ENCODE peak calls at places on chromosome 22, in six cellular contexts. W is Panc1, Z is A549, I is GM23338, X is HCT116, G is K562. D is an unnamed sample.

GRCh38 chr22:46511391-46512370 is 25.7 kb downstream of the CELSR1 start:
- DNase-seq in X (no peak), Z (no peak), G (no peak), W (no peak), I (no peak), D (no peak)

GRCh38 chr22:40624770-40625169 is 11.7 kb downstream of the MRTFA start:
- DNase-seq in W (no peak), G (no peak), X (no peak), I (no peak), Z (no peak), D (no peak)

GRCh38 chr22:31676700-31677099 is 14.7 kb upstream of the PISD start:
- DNase-seq in Z (peak), G (no peak), X (peak), I (peak), W (no peak), D (peak)

GRCh38 chr22:47035443-47035881 is 273.0 kb downstream of the TBC1D22A start:
- DNase-seq in G (no peak), X (no peak), Z (no peak), W (no peak), I (no peak), D (no peak)

GRCh38 chr22:32777997-32778396 is 23.5 kb upstream of the TIMP3 start:
- DNase-seq in X (no peak), I (no peak), Z (no peak), G (no peak), W (no peak), D (no peak)

GRCh38 chr22:46976598-46976997 is 214.1 kb downstream of the TBC1D22A start:
- DNase-seq in I (no peak), W (no peak), G (no peak), X (no peak), Z (no peak), D (no peak)

GRCh38 chr22:47111626-47112373 is 349.4 kb downstream of the TBC1D22A start:
- DNase-seq in Z (no peak), G (no peak), W (no peak), X (no peak), I (no peak), D (no peak)

GRCh38 chr22:49150801-49151221 is 676.9 kb downstream of the BRD1 start:
- DNase-seq in I (no peak), W (no peak), Z (no peak), G (no peak), X (no peak), D (no peak)

GRCh38 chr22:31739795-31740201 is 10.1 kb downstream of the PRR14L start:
- DNase-seq in G (no peak), Z (no peak), X (no peak), I (no peak), W (no peak), D (no peak)

GRCh38 chr22:49157529-49158339 is 669.9 kb downstream of the BRD1 start:
- DNase-seq in I (no peak), Z (no peak), G (no peak), W (no peak), X (no peak), D (no peak)

GRCh38 chr22:20750461-20751184 is 23.3 kb upstream of the SERPIND1 start:
- DNase-seq in X (no peak), G (peak), I (no peak), W (no peak), Z (peak), D (peak)

GRCh38 chr22:20080776-20081654 is 974 bp downstream of the DGCR8 start:
- DNase-seq in I (peak), G (peak), X (no peak), W (no peak), Z (peak), D (no peak)

GRCh38 chr22:21044931-21045584 is 688 bp upstream of the LRRC74B start:
- DNase-seq in G (peak), I (peak), W (no peak), Z (no peak), X (no peak), D (no peak)

GRCh38 chr22:22245935-22246525 is 1.4 kb downstream of the VPREB1 start:
- DNase-seq in Z (no peak), W (no peak), G (no peak), I (no peak), X (no peak), D (no peak)

GRCh38 chr22:30892731-30893221 is 75.8 kb downstream of the MORC2 start:
- DNase-seq in W (no peak), X (no peak), G (no peak), I (no peak), Z (no peak), D (no peak)

GRCh38 chr22:46611189-46611588 is 9.0 kb upstream of the GRAMD4 start:
- DNase-seq in I (no peak), W (no peak), G (no peak), X (no peak), Z (no peak), D (no peak)

GRCh38 chr22:45469573-45470383 is 32.9 kb upstream of the FBLN1 start:
- DNase-seq in W (no peak), G (no peak), Z (no peak), X (no peak), I (no peak), D (no peak)

GRCh38 chr22:31695423-31695822 is 33.4 kb upstream of the PISD start:
- DNase-seq in G (no peak), I (no peak), W (no peak), Z (no peak), X (no peak), D (no peak)

GRCh38 chr22:41966607-41967240 is 2.5 kb upstream of the SEPTIN3 start:
- DNase-seq in Z (peak), X (peak), I (peak), W (peak), G (peak), D (peak)
- TF ChIP-seq REST in Z (no peak), X (no peak), I (no peak), W (no peak), G (no peak), D (no peak)

DNA sequence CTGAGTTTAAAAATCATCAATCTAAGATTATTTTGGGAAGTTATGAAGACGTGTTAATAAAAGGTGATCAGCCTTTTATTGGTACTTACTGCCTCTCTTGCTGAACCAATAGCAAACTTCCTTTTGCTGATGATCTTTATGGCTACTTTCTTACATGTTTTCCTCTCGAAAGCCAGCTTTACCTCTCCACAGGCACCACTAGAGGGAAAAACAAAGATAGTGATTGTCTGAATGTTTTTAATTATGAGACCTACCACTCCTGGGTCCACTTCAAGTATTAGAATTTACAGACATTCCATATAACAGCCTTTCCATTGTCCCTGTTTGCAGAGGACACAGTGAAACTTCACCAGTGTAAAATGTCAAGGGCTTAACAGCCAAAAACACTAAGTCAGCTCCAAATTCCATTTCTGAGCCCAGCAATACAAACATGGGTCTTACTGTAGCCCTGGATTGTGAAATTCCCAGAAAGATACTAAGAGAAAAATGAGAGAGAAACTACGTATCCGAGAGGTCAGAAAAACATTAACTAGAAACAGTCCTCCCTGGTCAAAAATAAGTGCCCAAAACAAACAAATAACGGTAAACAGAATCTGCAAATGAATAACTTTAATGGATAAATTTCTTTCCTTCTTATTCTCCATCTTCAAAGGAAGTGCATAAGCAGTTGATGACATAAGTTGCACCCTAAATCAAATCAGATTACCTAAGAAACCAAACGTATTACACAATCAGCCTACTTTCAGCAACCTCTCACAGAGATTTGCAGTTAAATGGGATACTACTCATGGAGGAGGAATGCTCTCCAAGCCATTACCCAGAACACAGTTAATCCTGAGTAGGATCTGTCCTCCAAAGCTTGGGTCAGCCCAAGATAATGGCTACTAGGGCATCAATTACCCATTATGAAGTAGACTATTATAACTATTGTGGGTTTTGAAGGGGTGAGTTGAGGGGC is 29.5 kb downstream of the CHEK2 start:
- DNase-seq in Z (peak), X (no peak), G (no peak), I (no peak), W (no peak), D (no peak)
- H3K4me3 ChIP-seq in Z (peak), X (no peak), G (no peak), I (no peak), W (no peak), D (no peak)

GRCh38 chr22:27828214-27828587 is 26.6 kb upstream of the MN1 start:
- DNase-seq in G (no peak), Z (no peak), I (no peak), X (no peak), W (no peak), D (no peak)

GRCh38 chr22:27833803-27834202 is 32.2 kb upstream of the MN1 start:
- DNase-seq in Z (no peak), I (no peak), G (no peak), W (no peak), X (no peak), D (no peak)

GRCh38 chr22:27827586-27828213 is 26.1 kb upstream of the MN1 start:
- DNase-seq in Z (no peak), W (no peak), X (no peak), I (no peak), G (no peak), D (no peak)

GRCh38 chr22:27832606-27833005 is 31.1 kb upstream of the MN1 start:
- DNase-seq in I (no peak), G (no peak), W (no peak), Z (no peak), X (no peak), D (no peak)

DNA sequence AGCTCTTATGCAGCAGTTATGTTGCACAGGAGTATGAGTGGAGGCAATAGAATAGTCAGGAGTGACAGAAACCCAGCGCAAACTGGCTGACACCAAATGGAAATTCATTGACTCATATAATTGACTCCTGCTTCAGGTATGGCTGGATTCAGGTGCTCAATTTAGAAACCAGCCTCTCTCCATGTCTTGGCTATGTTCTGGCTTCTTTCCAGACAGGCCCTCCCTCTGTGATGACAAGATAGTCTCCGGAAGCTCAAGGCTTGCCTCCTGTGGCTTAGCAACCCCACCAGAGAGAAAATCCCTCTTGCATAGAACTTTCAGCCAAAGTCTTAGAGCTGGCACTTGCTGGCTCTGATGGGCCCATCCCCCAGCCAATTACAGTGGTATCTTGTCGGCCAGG is 28.1 kb upstream of the MN1 start:
- DNase-seq in G (peak), Z (no peak), X (no peak), I (no peak), W (no peak), D (no peak)
- TF ChIP-seq REST in G (no peak), Z (no peak), X (no peak), I (no peak), W (no peak), D (no peak)

DNA sequence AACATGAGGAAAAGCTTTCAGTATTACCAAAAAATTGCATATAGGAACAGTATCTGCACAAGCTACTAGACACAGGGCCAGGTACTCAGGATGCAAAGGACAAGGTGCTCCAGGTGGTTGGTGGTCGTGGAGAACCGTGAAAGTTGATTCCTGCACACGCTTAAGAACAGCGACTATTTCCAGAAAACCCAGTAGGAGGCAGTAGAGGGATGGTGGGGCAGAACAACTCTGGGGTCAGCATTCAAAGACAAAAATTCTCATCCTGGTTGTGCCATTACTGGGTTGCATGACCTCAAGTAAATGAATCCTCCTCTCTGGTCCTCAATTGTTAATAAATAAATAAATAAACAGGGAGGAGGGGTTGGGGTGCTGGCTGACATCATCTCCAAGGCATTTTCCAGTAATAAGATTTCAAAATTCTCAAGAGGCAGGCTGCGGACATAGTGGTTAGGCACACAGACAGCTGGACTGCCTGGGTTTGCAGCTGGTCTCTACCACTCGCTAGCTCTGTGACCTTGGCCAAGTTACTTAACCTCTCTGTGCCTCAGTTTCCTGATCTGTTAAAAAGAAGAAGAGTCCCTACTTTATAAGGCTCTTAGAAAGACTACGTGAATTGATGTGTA is 89.6 kb downstream of the ISX start:
- DNase-seq in G (no peak), W (no peak), X (no peak), I (peak), Z (no peak), D (no peak)
- H3K4me3 ChIP-seq in G (no peak), W (no peak), X (no peak), I (no peak), Z (no peak), D (no peak)

DNA sequence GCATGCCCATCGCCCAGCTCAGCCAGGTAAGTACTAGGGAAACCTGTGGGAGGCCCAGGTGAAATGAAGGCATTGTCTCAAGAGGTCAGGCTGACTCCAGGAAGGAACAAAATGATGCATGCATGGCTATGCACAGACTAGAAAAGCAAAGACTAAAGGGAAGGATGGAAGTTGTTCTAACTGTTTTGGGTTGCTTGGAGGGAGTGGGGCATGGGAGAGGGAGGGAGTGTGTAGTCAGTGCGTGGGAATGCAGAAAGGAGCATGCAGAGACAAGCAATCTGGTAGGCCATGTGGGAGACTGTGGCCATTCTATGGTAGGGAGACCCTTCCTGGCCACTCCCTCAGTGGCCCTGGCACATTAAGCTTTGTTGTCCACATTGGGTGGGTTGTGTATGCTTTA is 2.9 kb downstream of the MICAL3 start:
- DNase-seq in X (no peak), Z (no peak), G (no peak), W (no peak), I (no peak), D (no peak)
- TF ChIP-seq REST in X (no peak), Z (no peak), G (no peak), W (no peak), I (no peak), D (no peak)

GRCh38 chr22:37169412-37169811 is 18.6 kb downstream of the C1QTNF6 start:
- DNase-seq in W (no peak), Z (no peak), I (no peak), G (no peak), X (no peak), D (no peak)

GRCh38 chr22:37165940-37166674 is 16.4 kb upstream of the IL2RB start:
- DNase-seq in W (no peak), Z (no peak), X (no peak), I (no peak), G (no peak), D (no peak)

GRCh38 chr22:37166675-37167066 is 17.0 kb upstream of the IL2RB start:
- DNase-seq in X (no peak), G (peak), I (peak), Z (peak), W (peak), D (no peak)

GRCh38 chr22:37167981-37168647 is 18.4 kb upstream of the IL2RB start:
- DNase-seq in I (no peak), Z (no peak), X (no peak), W (no peak), G (no peak), D (no peak)

GRCh38 chr22:37167176-37167980 is 17.7 kb upstream of the IL2RB start:
- DNase-seq in I (no peak), Z (no peak), W (no peak), X (no peak), G (no peak), D (no peak)
- H3K4me3 ChIP-seq in I (no peak), Z (no peak), W (no peak), X (no peak), G (no peak), D (peak)

DNA sequence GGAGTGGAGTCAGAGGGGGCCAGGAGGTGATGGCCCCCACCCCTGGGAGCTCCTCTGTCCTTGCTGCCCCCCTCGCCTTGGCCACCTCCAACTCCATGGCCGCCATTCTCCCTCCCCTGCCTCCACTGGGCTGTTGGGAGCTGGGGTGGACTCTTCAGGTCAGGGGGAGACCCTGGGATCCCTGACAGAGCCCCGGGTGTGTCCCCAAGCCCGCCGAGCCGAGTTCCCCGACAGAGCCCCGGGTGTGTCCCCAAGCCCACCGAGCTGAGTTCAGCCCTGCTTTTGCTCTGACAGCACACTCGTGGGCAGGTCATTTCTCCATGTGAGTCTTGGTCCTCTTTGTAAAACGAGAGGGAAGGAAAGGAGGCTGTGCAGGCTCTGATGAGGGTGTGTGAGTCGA is 13.2 kb upstream of the PARVG start:
- DNase-seq in I (no peak), W (no peak), Z (no peak), X (no peak), G (no peak), D (no peak)
- TF ChIP-seq REST in I (no peak), W (no peak), Z (no peak), X (no peak), G (no peak), D (no peak)

GRCh38 chr22:39448205-39449054 is 8.4 kb upstream of the MGAT3 start:
- DNase-seq in Z (no peak), X (no peak), W (no peak), G (peak), I (no peak), D (no peak)

GRCh38 chr22:39453765-39454378 is 2.9 kb upstream of the MGAT3 start:
- DNase-seq in Z (no peak), X (no peak), I (peak), G (peak), W (no peak), D (no peak)

GRCh38 chr22:39449708-39450107 is 7.1 kb upstream of the MGAT3 start:
- DNase-seq in Z (no peak), W (no peak), G (no peak), X (no peak), I (no peak), D (no peak)

GRCh38 chr22:39452740-39453040 is 4.1 kb upstream of the MGAT3 start:
- DNase-seq in G (peak), I (no peak), X (no peak), W (no peak), Z (no peak), D (no peak)

DNA sequence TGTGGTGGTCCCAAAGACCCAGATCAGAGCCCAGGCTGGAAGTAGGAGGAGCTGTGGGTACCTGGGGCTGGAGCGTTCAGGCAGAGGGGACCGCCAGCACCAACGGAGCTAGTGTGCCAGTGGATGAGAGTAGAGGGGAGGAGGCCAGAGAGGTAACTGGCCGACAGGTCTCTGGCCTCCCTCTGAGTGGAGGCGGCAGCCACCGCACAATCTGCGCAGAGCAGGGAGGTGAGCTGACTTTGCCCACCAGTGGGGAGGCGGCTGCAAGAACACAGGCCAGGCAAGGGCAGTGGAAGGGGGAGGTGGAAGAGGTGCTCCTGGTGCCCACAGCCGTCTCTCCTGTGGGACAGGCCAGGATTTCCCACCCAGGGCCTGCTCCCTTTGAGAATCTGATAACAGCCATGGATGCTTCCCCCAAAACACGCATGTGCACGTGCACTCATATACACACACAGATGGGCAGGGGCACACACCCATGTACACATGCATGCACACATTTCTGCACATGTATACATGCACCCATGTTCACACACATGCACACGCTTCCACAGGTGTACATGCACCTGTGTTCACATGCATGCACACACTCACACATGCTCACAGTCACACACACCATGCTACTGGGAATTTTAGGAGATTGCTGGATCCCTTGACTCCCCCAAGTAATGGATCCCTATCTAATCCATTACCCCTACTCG is 6.4 kb upstream of the MGAT3 start:
- DNase-seq in I (no peak), W (no peak), Z (no peak), G (no peak), X (no peak), D (no peak)
- H3K4me3 ChIP-seq in I (no peak), W (no peak), Z (no peak), G (no peak), X (no peak), D (no peak)